ENCODE peak calls at places on chromosomes 4 and X, in five cellular contexts. One of them, this sample, is unnamed. For H3K36me3, the result is how much of the 10 kb centered on the place peaks cover.

GRCh38 chr4:176090115-176090514 is 24.5 kb downstream of the WDR17 start:
- DNase-seq in IMR-90: no peak
- DNase-seq in uterus: no peak
- DNase-seq in adrenal gland: no peak
- DNase-seq in testis: no peak
- DNase-seq in this sample: no peak

GRCh38 chr4:2827071-2827873 is 16.4 kb upstream of the ADD1 start:
- DNase-seq in testis: no peak
- DNase-seq in adrenal gland: no peak
- DNase-seq in IMR-90: no peak
- DNase-seq in uterus: no peak
- DNase-seq in this sample: no peak

GRCh38 chr4:61918507-61919462 is 718.7 kb downstream of the ADGRL3 start:
- DNase-seq in testis: no peak
- DNase-seq in adrenal gland: no peak
- DNase-seq in IMR-90: no peak
- DNase-seq in uterus: no peak
- DNase-seq in this sample: no peak

GRCh38 chr4:56444719-56445118 is 8.7 kb downstream of the PAICS start:
- DNase-seq in uterus: no peak
- DNase-seq in adrenal gland: no peak
- DNase-seq in IMR-90: no peak
- DNase-seq in testis: no peak
- DNase-seq in this sample: no peak

GRCh38 chr4:138310991-138311390 is 68.8 kb upstream of the SLC7A11 start:
- DNase-seq in testis: no peak
- DNase-seq in uterus: no peak
- DNase-seq in adrenal gland: no peak
- DNase-seq in IMR-90: peak
- DNase-seq in this sample: no peak

GRCh38 chrX:68490644-68491043 is 8.2 kb upstream of the YIPF6 start:
- DNase-seq in adrenal gland: no peak
- DNase-seq in uterus: no peak
- DNase-seq in IMR-90: peak
- DNase-seq in testis: no peak
- DNase-seq in this sample: no peak

GRCh38 chr4:60682901-60683300 is 517.2 kb upstream of the ADGRL3 start:
- DNase-seq in uterus: no peak
- DNase-seq in adrenal gland: no peak
- DNase-seq in testis: no peak
- DNase-seq in IMR-90: peak
- DNase-seq in this sample: no peak

GRCh38 chr4:57053508-57053907 is 56.7 kb downstream of the IGFBP7 start:
- DNase-seq in uterus: no peak
- DNase-seq in adrenal gland: no peak
- DNase-seq in IMR-90: peak
- DNase-seq in testis: no peak
- DNase-seq in this sample: no peak

GRCh38 chr4:126541820-126542219 is 1090.9 kb upstream of the INTU start:
- DNase-seq in IMR-90: no peak
- DNase-seq in uterus: no peak
- DNase-seq in testis: no peak
- DNase-seq in adrenal gland: no peak
- DNase-seq in this sample: no peak

GRCh38 chr4:1168291-1169031 is 3.9 kb downstream of the SPON2 start:
- DNase-seq in IMR-90: no peak
- DNase-seq in uterus: no peak
- DNase-seq in adrenal gland: no peak
- DNase-seq in testis: no peak
- DNase-seq in this sample: peak

GRCh38 chr4:62457356-62457755 is 1257.2 kb downstream of the ADGRL3 start:
- DNase-seq in testis: no peak
- DNase-seq in adrenal gland: no peak
- DNase-seq in uterus: no peak
- DNase-seq in IMR-90: no peak
- DNase-seq in this sample: no peak

GRCh38 chr4:10582059-10582686 is 102.4 kb downstream of the CLNK start:
- DNase-seq in IMR-90: peak
- DNase-seq in testis: peak
- DNase-seq in adrenal gland: peak
- DNase-seq in uterus: no peak
- DNase-seq in this sample: no peak

GRCh38 chr4:3613980-3614730 is 81.9 kb upstream of the LRPAP1 start:
- DNase-seq in adrenal gland: peak
- DNase-seq in IMR-90: no peak
- DNase-seq in testis: peak
- DNase-seq in uterus: no peak
- DNase-seq in this sample: no peak

GRCh38 chrX:23644744-23645143 is 22.5 kb upstream of the PRDX4 start:
- DNase-seq in IMR-90: no peak
- DNase-seq in testis: peak
- DNase-seq in adrenal gland: peak
- DNase-seq in uterus: no peak
- DNase-seq in this sample: no peak

GRCh38 chrX:20144491-20144890 is 2.9 kb upstream of the EIF1AX start:
- DNase-seq in IMR-90: peak
- DNase-seq in testis: no peak
- DNase-seq in uterus: no peak
- DNase-seq in adrenal gland: no peak
- DNase-seq in this sample: no peak

GRCh38 chr4:54493862-54494261 is 163.9 kb upstream of the KIT start:
- DNase-seq in testis: no peak
- DNase-seq in uterus: no peak
- DNase-seq in adrenal gland: no peak
- DNase-seq in IMR-90: peak
- DNase-seq in this sample: peak

GRCh38 chr4:20086768-20087167 is 164.9 kb upstream of the SLIT2 start:
- DNase-seq in adrenal gland: no peak
- DNase-seq in testis: no peak
- DNase-seq in IMR-90: no peak
- DNase-seq in uterus: no peak
- DNase-seq in this sample: no peak

GRCh38 chr4:185359767-185360446 is 35.8 kb downstream of the LRP2BP start:
- DNase-seq in IMR-90: peak
- DNase-seq in adrenal gland: no peak
- DNase-seq in testis: no peak
- DNase-seq in uterus: no peak
- DNase-seq in this sample: no peak

GRCh38 chr4:7103599-7104365 is 35.9 kb upstream of the GRPEL1 start:
- DNase-seq in IMR-90: peak
- DNase-seq in adrenal gland: peak
- DNase-seq in testis: no peak
- DNase-seq in uterus: peak
- DNase-seq in this sample: no peak

GRCh38 chrX:69085826-69086225 is 79.4 kb downstream of the PJA1 start:
- DNase-seq in uterus: no peak
- DNase-seq in testis: no peak
- DNase-seq in IMR-90: no peak
- DNase-seq in adrenal gland: no peak
- DNase-seq in this sample: no peak

GRCh38 chr4:38236003-38236402 is 275.8 kb downstream of the PTTG2 start:
- DNase-seq in adrenal gland: no peak
- DNase-seq in uterus: no peak
- DNase-seq in testis: no peak
- DNase-seq in IMR-90: no peak
- DNase-seq in this sample: peak

GRCh38 chr4:70508801-70509200 is 9.6 kb upstream of the AMTN start:
- DNase-seq in testis: no peak
- DNase-seq in uterus: no peak
- DNase-seq in adrenal gland: no peak
- DNase-seq in IMR-90: no peak
- DNase-seq in this sample: no peak

GRCh38 chr4:127069675-127070074 is 563.1 kb upstream of the INTU start:
- DNase-seq in IMR-90: peak
- DNase-seq in testis: no peak
- DNase-seq in uterus: no peak
- DNase-seq in adrenal gland: no peak
- DNase-seq in this sample: no peak

GRCh38 chr4:8399298-8399697 is 41.2 kb downstream of the ACOX3 start:
- DNase-seq in adrenal gland: no peak
- DNase-seq in uterus: no peak
- DNase-seq in testis: no peak
- DNase-seq in IMR-90: no peak
- DNase-seq in this sample: no peak

GRCh38 chrX:83416273-83416672 is 91.8 kb upstream of the POU3F4 start:
- DNase-seq in IMR-90: no peak
- DNase-seq in uterus: no peak
- DNase-seq in testis: peak
- DNase-seq in adrenal gland: no peak
- DNase-seq in this sample: no peak

GRCh38 chr4:123114084-123114914 is 191.9 kb upstream of the NUDT6 start:
- DNase-seq in IMR-90: no peak
- DNase-seq in adrenal gland: no peak
- DNase-seq in testis: no peak
- DNase-seq in uterus: no peak
- DNase-seq in this sample: no peak

GRCh38 chr4:125125256-125125655 is 189.5 kb upstream of the FAT4 start:
- DNase-seq in uterus: no peak
- DNase-seq in adrenal gland: no peak
- DNase-seq in IMR-90: no peak
- DNase-seq in testis: no peak
- DNase-seq in this sample: no peak

GRCh38 chrX:95040104-95040503 is 1366.1 kb downstream of the FAM133A start:
- DNase-seq in IMR-90: no peak
- DNase-seq in testis: no peak
- DNase-seq in adrenal gland: no peak
- DNase-seq in uterus: no peak
- DNase-seq in this sample: no peak

GRCh38 chrX:37349131-37350033 is at the start of gene PRRG1:
- DNase-seq in testis: peak
- DNase-seq in uterus: peak
- DNase-seq in adrenal gland: peak
- DNase-seq in IMR-90: peak
- DNase-seq in this sample: peak

GRCh38 chrX:37348237-37349130 is 680 bp upstream of the PRRG1 start:
- DNase-seq in testis: no peak
- DNase-seq in adrenal gland: no peak
- DNase-seq in uterus: no peak
- DNase-seq in IMR-90: peak
- DNase-seq in this sample: no peak

GRCh38 chrX:37353646-37354045 is 4.5 kb downstream of the PRRG1 start:
- DNase-seq in testis: no peak
- DNase-seq in IMR-90: no peak
- DNase-seq in adrenal gland: no peak
- DNase-seq in uterus: no peak
- DNase-seq in this sample: no peak

GRCh38 chrX:37347420-37347819 is 1.7 kb upstream of the PRRG1 start:
- DNase-seq in uterus: no peak
- DNase-seq in testis: no peak
- DNase-seq in adrenal gland: no peak
- DNase-seq in IMR-90: peak
- DNase-seq in this sample: no peak

GRCh38 chrX:37350034-37350365 is 836 bp downstream of the PRRG1 start:
- DNase-seq in adrenal gland: peak
- DNase-seq in uterus: no peak
- DNase-seq in IMR-90: peak
- DNase-seq in testis: no peak
- DNase-seq in this sample: no peak
- H3K36me3 ChIP-seq in adrenal gland: under half
- H3K36me3 ChIP-seq in uterus: under half
- H3K36me3 ChIP-seq in IMR-90: under half
- H3K36me3 ChIP-seq in testis: under half
- H3K36me3 ChIP-seq in this sample: under half

DNA sequence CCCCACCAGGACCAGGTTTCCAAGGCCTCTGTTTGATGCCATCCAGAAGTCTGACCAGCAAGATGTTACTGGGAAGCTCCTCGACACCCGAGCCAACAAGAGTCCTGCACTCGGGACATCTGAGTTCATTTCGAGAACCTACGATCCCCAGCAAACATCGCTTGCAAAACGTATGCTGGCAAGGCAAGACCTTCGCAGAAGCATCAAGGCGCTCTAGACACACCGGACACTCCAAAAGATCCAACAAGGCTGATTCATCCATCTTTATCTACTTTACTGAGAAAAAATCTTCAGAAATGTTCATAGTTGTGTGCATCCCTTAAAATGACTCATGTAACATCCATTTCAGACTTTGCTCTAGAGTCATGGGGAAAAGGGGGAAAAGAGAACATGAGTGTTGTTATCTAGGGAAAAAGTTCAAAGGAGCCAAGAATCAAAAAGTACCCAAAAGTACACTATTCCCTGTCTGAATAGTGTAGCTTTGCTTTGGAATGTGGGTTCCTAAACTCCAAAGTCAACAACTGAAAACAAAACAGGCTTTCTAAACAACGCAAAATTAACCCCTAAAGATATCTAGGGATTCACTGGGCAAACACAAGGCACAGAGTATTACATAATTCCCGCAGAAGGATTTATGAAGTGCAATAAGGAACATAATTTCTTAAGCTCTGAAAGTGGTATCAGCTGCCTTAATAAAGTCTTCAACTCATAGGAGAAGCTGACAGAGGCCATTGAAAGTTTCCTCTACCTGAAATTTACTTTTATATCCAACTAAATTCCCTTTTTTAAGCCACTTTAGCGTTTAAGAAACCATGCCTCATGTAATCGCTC is 1.6 kb downstream of the SH3RF1 start:
- DNase-seq in IMR-90: peak
- DNase-seq in adrenal gland: peak
- DNase-seq in uterus: no peak
- DNase-seq in testis: no peak
- DNase-seq in this sample: no peak
- TF ChIP-seq POLR2A in IMR-90: peak
- TF ChIP-seq POLR2A in adrenal gland: no peak
- TF ChIP-seq POLR2A in uterus: no peak
- TF ChIP-seq POLR2A in testis: no peak
- TF ChIP-seq POLR2A in this sample: no peak

DNA sequence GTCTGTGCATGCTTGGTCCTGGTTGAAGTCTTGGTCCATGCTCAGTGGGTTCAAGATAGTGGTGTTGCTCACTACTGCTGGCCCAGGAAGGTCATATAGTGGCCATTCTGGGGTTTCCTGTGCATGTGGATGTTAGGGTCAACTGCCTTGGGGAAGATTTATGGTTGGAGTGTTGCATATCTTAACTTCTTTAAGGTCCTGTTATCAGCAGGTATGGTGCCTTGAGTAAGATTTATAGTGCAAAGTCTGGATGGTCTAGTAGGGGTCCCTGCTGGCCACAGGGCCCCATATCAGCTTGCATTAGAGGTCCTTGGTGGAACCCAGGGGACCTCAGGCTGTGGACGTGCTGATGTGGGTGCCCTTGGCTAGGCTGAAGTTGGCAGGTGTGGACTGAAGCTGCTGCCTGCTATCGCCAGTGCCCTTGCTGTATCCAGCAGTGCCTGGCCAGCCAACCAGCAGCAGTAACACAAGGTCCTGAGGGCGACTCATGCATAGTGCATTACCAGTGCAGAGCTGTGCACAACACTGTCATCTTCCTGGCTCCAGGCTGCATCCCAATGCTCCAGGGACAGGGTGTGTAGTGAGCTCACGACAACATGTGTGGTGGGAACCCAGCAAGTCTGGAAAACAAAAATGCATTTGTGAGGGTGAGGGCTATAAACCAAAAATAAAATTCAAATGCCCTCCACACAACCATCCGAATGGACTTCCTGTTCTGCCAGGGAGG is 61.0 kb downstream of the BEX3 start:
- DNase-seq in IMR-90: peak
- DNase-seq in adrenal gland: no peak
- DNase-seq in uterus: no peak
- DNase-seq in testis: no peak
- DNase-seq in this sample: no peak
- H3K36me3 ChIP-seq in IMR-90: under half
- H3K36me3 ChIP-seq in adrenal gland: under half
- H3K36me3 ChIP-seq in uterus: under half
- H3K36me3 ChIP-seq in testis: under half
- H3K36me3 ChIP-seq in this sample: under half

GRCh38 chr4:98260579-98261290 is 449 bp upstream of the RAP1GDS1 start:
- DNase-seq in adrenal gland: peak
- DNase-seq in IMR-90: peak
- DNase-seq in testis: peak
- DNase-seq in uterus: peak
- DNase-seq in this sample: peak
- TF ChIP-seq POLR2A in adrenal gland: peak
- TF ChIP-seq POLR2A in IMR-90: peak
- TF ChIP-seq POLR2A in testis: peak
- TF ChIP-seq POLR2A in uterus: peak
- TF ChIP-seq POLR2A in this sample: peak

This sample was measured in esophagus muscularis mucosa.